ENCODE peak calls at places on chromosomes 13 and 19, in ten cellular contexts. J is bronchial epithelial cell, K is heart left ventricle, L is cardiac fibroblast, N is pancreas, A is AG09309, X is tibial artery, R is upper lobe of right lung, M is GM12878, H is dorsolateral prefrontal cortex. P is an unnamed sample.

GRCh38 chr19:7618771-7619510 is 10.4 kb downstream of the XAB2 start:
- DNase-seq in J (no peak), X (no peak), M (no peak), R (peak), L (no peak), H (no peak), A (no peak), N (peak), K (no peak), P (no peak)

GRCh38 chr19:58153386-58153785 is 2.8 kb upstream of the ZNF329 start:
- DNase-seq in X (no peak), L (no peak), A (no peak), J (no peak), H (no peak), R (no peak), K (no peak), N (no peak), M (no peak), P (no peak)

GRCh38 chr19:44887648-44888047 is 3.4 kb upstream of the TOMM40 start:
- DNase-seq in L (no peak), A (no peak), X (no peak), M (no peak), H (no peak), N (no peak), K (no peak), R (no peak), J (no peak), P (no peak)

GRCh38 chr13:101307181-101307701 is 109.1 kb downstream of the NALCN start:
- DNase-seq in L (peak), R (no peak), A (peak), X (no peak), J (no peak), N (no peak), K (no peak), H (no peak), M (no peak), P (no peak)

GRCh38 chr19:21566073-21566472 is 60.7 kb downstream of the ZNF429 start:
- DNase-seq in J (peak), K (no peak), R (no peak), H (no peak), X (no peak), A (no peak), N (no peak), M (no peak), L (no peak), P (no peak)

GRCh38 chr19:47005873-47006272 is 13.8 kb upstream of the NPAS1 start:
- DNase-seq in H (no peak), K (no peak), M (no peak), J (no peak), A (no peak), X (no peak), L (no peak), R (no peak), N (no peak), P (no peak)

GRCh38 chr13:113562085-113562749 is 22.3 kb upstream of the TFDP1 start:
- DNase-seq in K (peak), R (peak), H (peak), A (peak), X (peak), J (peak), M (no peak), N (no peak), L (peak), P (no peak)

GRCh38 chr13:32811297-32811800 is 204.9 kb upstream of the KL start:
- DNase-seq in H (no peak), R (no peak), A (peak), N (no peak), M (peak), X (no peak), J (peak), L (no peak), K (no peak), P (peak)

GRCh38 chr13:19067767-19068166 is 113.9 kb downstream of the TUBA3C start:
- DNase-seq in H (no peak), L (no peak), A (no peak), J (no peak), N (no peak), X (no peak), M (no peak), R (no peak), K (no peak), P (no peak)

GRCh38 chr19:14530005-14530348 is 583 bp downstream of the TECR start:
- DNase-seq in J (no peak), H (no peak), L (no peak), A (no peak), M (no peak), N (no peak), R (peak), X (no peak), K (no peak), P (no peak)

GRCh38 chr13:59408738-59409137 is 755.0 kb downstream of the DIAPH3 start:
- DNase-seq in J (no peak), H (no peak), M (no peak), K (no peak), L (no peak), R (no peak), N (peak), X (no peak), A (no peak), P (no peak)

GRCh38 chr13:73677041-73677589 is 457.1 kb downstream of the KLF12 start:
- DNase-seq in H (no peak), R (no peak), L (peak), X (no peak), N (no peak), M (no peak), A (no peak), K (no peak), J (peak), P (no peak)

GRCh38 chr19:53308339-53308811 is 25.2 kb upstream of the ZNF845 start:
- DNase-seq in H (peak), R (peak), X (no peak), J (no peak), L (peak), N (no peak), K (no peak), M (no peak), A (no peak), P (no peak)

GRCh38 chr19:711224-711623 is 2.5 kb downstream of the PALM start:
- DNase-seq in N (no peak), L (no peak), K (no peak), M (no peak), J (no peak), X (no peak), A (no peak), H (no peak), R (no peak), P (no peak)

GRCh38 chr19:709965-710714 is 1.4 kb downstream of the PALM start:
- DNase-seq in H (no peak), K (peak), R (no peak), N (no peak), J (no peak), L (no peak), X (no peak), A (no peak), M (no peak), P (no peak)

GRCh38 chr19:709196-709964 is 645 bp downstream of the PALM start:
- DNase-seq in A (no peak), L (no peak), J (no peak), X (no peak), M (no peak), N (no peak), R (no peak), H (no peak), K (no peak), P (no peak)

GRCh38 chr19:710767-711166 is 2.0 kb downstream of the PALM start:
- DNase-seq in R (no peak), N (no peak), J (no peak), A (no peak), X (no peak), L (no peak), H (no peak), M (no peak), K (no peak), P (no peak)

GRCh38 chr19:708154-709141 is at the start of gene PALM:
- DNase-seq in H (peak), N (no peak), R (no peak), M (no peak), X (no peak), J (no peak), L (no peak), A (no peak), K (peak), P (no peak)
- TF ChIP-seq CTCF in H (peak), N (no peak), R (no peak), M (no peak), X (no peak), J (no peak), L (no peak), A (no peak), K (peak), P (no peak)

DNA sequence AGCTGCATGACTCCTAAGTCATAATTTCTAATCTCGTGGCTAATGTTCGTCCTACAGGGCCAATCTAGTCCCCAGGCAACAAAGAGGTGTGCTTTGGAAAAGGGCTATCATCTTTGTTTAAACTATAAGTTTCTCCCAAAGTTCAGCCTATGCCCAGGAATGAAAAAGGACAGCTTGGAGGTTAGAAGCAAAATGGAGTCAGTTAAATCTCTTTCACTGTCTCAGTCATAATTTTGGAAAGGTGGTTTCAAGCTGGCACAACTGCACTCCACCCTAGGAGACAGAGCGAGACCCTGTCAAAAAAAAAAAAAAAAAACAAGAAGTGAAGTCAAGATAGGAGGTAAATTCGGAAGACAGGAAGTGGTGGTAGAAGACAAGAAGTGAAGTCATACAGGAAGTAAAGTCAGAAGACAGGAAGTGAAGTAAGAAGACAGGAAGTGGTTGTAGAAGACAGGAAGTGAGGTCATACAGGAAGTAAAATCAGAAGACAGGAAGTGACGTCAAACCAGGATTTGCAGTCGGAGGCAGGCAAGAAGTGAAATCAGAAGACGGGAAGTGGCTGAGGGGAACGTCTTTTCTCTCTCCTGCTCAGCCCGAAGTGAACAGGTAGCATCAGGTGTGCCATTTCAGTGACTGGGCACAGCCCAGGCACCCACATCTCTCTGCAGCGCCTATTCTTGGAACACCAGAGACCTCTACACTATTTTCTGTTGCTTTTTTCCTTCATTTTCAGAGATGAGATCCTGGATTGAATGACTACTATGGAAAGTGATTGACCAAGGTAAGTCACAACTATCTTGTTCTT is 32.2 kb downstream of the GP6 start:
- DNase-seq in K (no peak), L (peak), A (no peak), J (peak), N (no peak), H (no peak), R (no peak), M (peak), X (no peak), P (peak)
- H3K4me3 ChIP-seq in K (peak), L (peak), A (no peak), J (peak), N (peak), H (peak), R (peak), M (peak), X (peak), P (no peak)

GRCh38 chr19:12657966-12658365 is 8.6 kb downstream of the MAN2B1 start:
- DNase-seq in R (no peak), N (no peak), X (no peak), L (no peak), A (no peak), H (no peak), J (no peak), M (no peak), K (no peak), P (no peak)
- TF ChIP-seq CTCF in R (no peak), N (no peak), X (no peak), L (no peak), A (no peak), H (no peak), J (no peak), M (no peak), K (no peak), P (no peak)

DNA sequence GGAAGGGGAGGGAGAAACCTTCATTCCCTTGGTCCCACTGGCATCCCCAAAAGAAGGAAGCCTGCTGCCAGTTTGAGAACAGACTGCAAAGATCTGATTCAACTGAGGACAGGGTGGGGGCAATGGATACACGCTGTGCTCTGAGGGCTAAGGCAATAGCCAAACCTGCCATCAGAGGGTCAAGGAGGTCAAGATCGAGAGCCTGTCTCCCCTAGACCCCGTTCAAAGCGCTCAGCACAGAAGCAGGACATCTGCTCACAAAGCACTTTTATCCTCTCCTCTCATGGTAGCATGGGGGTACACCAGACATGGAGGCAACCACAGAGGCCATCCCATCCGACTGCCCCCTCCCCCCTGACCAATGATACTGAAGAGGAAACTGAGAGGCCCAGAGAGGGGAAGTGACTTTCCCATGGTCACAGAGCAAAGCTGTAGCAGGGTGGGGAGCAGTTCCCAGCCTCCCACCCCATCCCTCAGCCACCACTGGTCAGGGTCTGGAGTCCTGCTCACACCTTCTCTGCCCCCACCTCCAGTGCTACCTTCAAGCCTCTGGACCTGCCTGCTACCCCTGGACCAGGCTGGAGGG is 11.1 kb downstream of the POU2F2 start:
- DNase-seq in N (no peak), H (no peak), X (no peak), K (no peak), M (no peak), R (no peak), L (no peak), J (no peak), A (no peak), P (no peak)
- H3K4me3 ChIP-seq in N (no peak), H (no peak), X (no peak), K (no peak), M (peak), R (no peak), L (no peak), J (no peak), A (no peak), P (no peak)

GRCh38 chr13:51449018-51449417 is 3.8 kb downstream of the INTS6 start:
- DNase-seq in J (no peak), A (no peak), R (no peak), L (no peak), X (no peak), N (no peak), H (no peak), M (no peak), K (no peak), P (no peak)

GRCh38 chr13:51444922-51445321 is 7.9 kb downstream of the INTS6 start:
- DNase-seq in H (no peak), L (peak), J (peak), N (no peak), R (no peak), M (no peak), K (no peak), X (no peak), A (no peak), P (no peak)
- TF ChIP-seq CTCF in H (peak), L (no peak), J (no peak), N (no peak), R (peak), M (no peak), K (no peak), X (no peak), A (peak), P (no peak)

DNA sequence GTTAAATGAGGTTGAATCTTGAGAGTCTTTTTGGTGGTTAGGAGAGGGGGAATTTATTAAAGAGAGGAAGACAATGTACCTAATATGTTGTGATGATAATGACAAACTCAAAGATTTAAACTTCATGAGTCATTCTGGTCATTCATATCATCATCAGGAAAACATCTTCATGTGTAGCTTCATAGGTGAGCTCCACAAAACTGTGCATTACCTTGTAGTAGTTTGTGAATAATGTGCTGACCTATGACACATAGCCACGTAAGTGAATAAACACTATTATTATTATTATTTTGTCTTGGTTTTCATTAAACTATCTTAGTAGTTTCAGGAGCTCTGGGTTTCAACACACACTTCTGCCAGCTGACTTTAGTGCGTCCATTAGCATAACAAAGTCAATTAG is 997 bp upstream of the GPC6 start:
- DNase-seq in N (no peak), M (no peak), J (peak), L (no peak), H (no peak), A (no peak), R (no peak), K (no peak), X (no peak), P (no peak)
- H3K4me3 ChIP-seq in N (no peak), M (no peak), J (no peak), L (no peak), H (no peak), A (no peak), R (no peak), K (no peak), X (peak), P (no peak)

GRCh38 chr13:30158774-30159445 is 148.4 kb downstream of the KATNAL1 start:
- DNase-seq in K (no peak), H (no peak), M (no peak), N (no peak), J (no peak), L (peak), X (no peak), R (no peak), A (peak), P (no peak)
- TF ChIP-seq CTCF in K (peak), H (peak), M (no peak), N (no peak), J (peak), L (peak), X (peak), R (peak), A (peak), P (peak)

GRCh38 chr13:50130686-50131051 is 115.4 kb downstream of the KCNRG start:
- DNase-seq in A (no peak), J (peak), X (peak), N (no peak), L (peak), M (no peak), H (peak), K (peak), R (no peak), P (no peak)

GRCh38 chr13:50133277-50133953 is 118.2 kb downstream of the KCNRG start:
- DNase-seq in H (no peak), J (no peak), A (no peak), K (no peak), R (no peak), X (no peak), M (no peak), N (no peak), L (no peak), P (no peak)

GRCh38 chr13:50132937-50133276 is 117.7 kb downstream of the KCNRG start:
- DNase-seq in A (no peak), R (no peak), M (no peak), J (no peak), L (no peak), N (no peak), H (no peak), K (no peak), X (no peak), P (no peak)

GRCh38 chr13:50129923-50130685 is 114.9 kb downstream of the KCNRG start:
- DNase-seq in N (no peak), H (no peak), M (no peak), X (peak), L (peak), R (peak), J (no peak), A (no peak), K (peak), P (no peak)

GRCh38 chr13:50131998-50132936 is 117.0 kb downstream of the KCNRG start:
- DNase-seq in N (no peak), L (no peak), K (no peak), M (no peak), R (no peak), X (no peak), J (no peak), H (no peak), A (no peak), P (no peak)
- H3K4me3 ChIP-seq in N (no peak), L (no peak), K (no peak), M (no peak), R (no peak), X (no peak), J (no peak), H (peak), A (no peak), P (no peak)

DNA sequence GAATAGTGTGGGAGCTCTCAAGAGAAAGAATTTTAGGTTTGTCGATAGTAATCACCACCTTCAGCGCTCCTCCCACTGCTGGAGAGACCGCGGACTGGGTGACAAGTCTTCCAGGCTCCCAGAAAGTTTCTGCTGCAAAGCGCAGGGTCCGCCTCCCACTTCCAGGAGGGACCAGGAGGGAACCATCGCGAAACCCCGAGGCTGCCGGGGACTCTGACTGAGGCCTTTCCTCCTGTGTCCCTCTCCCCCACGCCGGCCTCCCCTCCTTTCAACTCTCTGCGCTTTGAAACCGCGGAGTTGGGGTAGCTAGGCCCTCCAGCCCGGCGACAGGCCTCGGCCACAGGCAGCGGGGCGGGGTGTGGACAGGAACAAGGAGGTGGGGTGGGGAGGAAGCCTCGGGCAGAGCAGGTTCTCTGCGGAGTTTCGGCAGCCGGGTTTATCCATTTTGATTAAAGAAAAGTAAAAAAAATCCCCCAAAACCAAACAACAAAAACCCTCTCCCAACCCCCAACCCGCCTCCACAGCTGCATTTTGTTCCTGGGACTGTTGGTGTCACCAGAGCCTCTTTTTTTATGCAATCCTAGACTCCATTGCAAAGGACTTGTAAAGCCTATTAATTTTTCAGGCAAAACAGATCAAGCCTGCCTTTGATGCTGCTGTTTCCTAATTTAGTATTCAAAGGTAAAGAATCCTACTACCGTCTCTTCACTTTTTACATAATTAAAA is 157.2 kb downstream of the TM9SF2 start:
- DNase-seq in J (peak), L (peak), R (peak), N (peak), M (no peak), A (peak), H (peak), K (peak), X (peak), P (peak)
- TF ChIP-seq CTCF in J (no peak), L (peak), R (peak), N (no peak), M (peak), A (peak), H (peak), K (peak), X (peak), P (peak)

P was measured in GM12864.